ENCODE peak calls at places on chromosome 6, in ten cellular contexts. O is H9; B is COR-L47; R is HCEC 1CT; Z is GM04504; H is activated naive CD4-positive, alpha-beta T cell; F is stimulated activated CD8-positive, alpha-beta memory T cell treated with anti-CD3 and anti-CD28 coated beads, Interleukin-4, amount 100 ng/mL, for 24 hours; J is Kasumi-1; D is GM12864; T is A549. W is an unnamed sample.

GRCh38 chr6:33684983-33685382 is 26.5 kb downstream of the UQCC2 start:
- DNase-seq in H (no peak), D (no peak), T (no peak), Z (no peak), F (no peak), O (no peak), B (no peak), J (no peak), R (no peak), W (no peak)

GRCh38 chr6:169508452-169508851 is 193.4 kb downstream of the WDR27 start:
- DNase-seq in Z (no peak), O (no peak), H (no peak), B (no peak), F (no peak), T (no peak), J (no peak), D (no peak), R (no peak), W (no peak)

GRCh38 chr6:22029169-22029568 is 267.7 kb downstream of the PRL start:
- DNase-seq in T (no peak), F (no peak), H (no peak), J (no peak), Z (no peak), R (no peak), O (no peak), B (no peak), D (no peak), W (no peak)

GRCh38 chr6:145112711-145113148 is 622.6 kb downstream of the EPM2A start:
- DNase-seq in D (no peak), F (no peak), O (no peak), R (no peak), B (no peak), J (no peak), Z (no peak), H (no peak), T (no peak), W (no peak)

GRCh38 chr6:26330835-26331808 is 33.9 kb upstream of the BTN3A2 start:
- DNase-seq in J (peak; percentile 16), R (peak; percentile 58), F (no peak), B (peak; percentile 46), T (peak; percentile 80), D (peak; percentile 46), O (peak; percentile 66), H (no peak), Z (no peak), W (no peak)

GRCh38 chr6:22298393-22299010 is 1.7 kb upstream of the PRL start:
- DNase-seq in R (no peak), T (no peak), F (no peak), B (no peak), D (no peak), O (no peak), Z (no peak), J (no peak), H (no peak), W (no peak)

GRCh38 chr6:44960898-44961297 is 367.2 kb upstream of the RUNX2 start:
- DNase-seq in J (no peak), O (no peak), R (peak; percentile 84), H (no peak), Z (no peak), D (no peak), T (no peak), B (no peak), F (no peak), W (no peak)

GRCh38 chr6:47414517-47415167 is 62.9 kb upstream of the CD2AP start:
- DNase-seq in T (peak; percentile 63), B (no peak), J (no peak), R (peak; percentile 43), F (no peak), H (no peak), Z (no peak), D (peak; percentile 37), O (no peak), W (no peak)

GRCh38 chr6:41071501-41071922 is 644 bp downstream of the OARD1 start:
- DNase-seq in J (peak; percentile 92), B (peak; percentile 67), T (no peak), D (no peak), Z (no peak), O (no peak), R (peak; percentile 2), H (no peak), F (peak; percentile 45), W (no peak)